ENCODE peak calls at places on chromosome 22, in eight cellular contexts. V is GM12878, Z is transverse colon, O is stomach, E is HCT116, X is K562, L is GM12891, F is sigmoid colon. W is an unnamed sample.

GRCh38 chr22:46671824-46672432 is 51.7 kb downstream of the GRAMD4 start:
- DNase-seq in V (no peak), L (peak), E (no peak), O (no peak), Z (no peak), X (no peak), F (no peak), W (no peak)

GRCh38 chr22:32991353-32992115 is 66.6 kb downstream of the SYN3 start:
- DNase-seq in Z (no peak), V (no peak), X (no peak), L (no peak), E (no peak), O (no peak), F (peak), W (no peak)

GRCh38 chr22:39311592-39312400 is 7.6 kb downstream of the RPL3 start:
- DNase-seq in Z (no peak), L (no peak), F (no peak), X (peak), V (no peak), O (no peak), E (no peak), W (no peak)

GRCh38 chr22:43185860-43186261 is 1.1 kb downstream of the TTLL12 start:
- DNase-seq in X (no peak), L (no peak), Z (peak), F (peak), E (peak), V (no peak), O (peak), W (no peak)

GRCh38 chr22:50183141-50183971 is 2.4 kb upstream of the TRABD start:
- DNase-seq in V (no peak), Z (no peak), F (no peak), L (no peak), E (no peak), O (no peak), X (no peak), W (no peak)

GRCh38 chr22:18048441-18048898 is 24.1 kb upstream of the MICAL3 start:
- DNase-seq in L (no peak), Z (no peak), F (peak), V (no peak), O (no peak), E (no peak), X (peak), W (no peak)

GRCh38 chr22:45072322-45072903 is 62.6 kb upstream of the PHF21B start:
- DNase-seq in F (no peak), V (no peak), O (no peak), L (no peak), E (peak), X (peak), Z (no peak), W (no peak)

GRCh38 chr22:40044870-40045834 is 50.4 kb downstream of the FAM83F start:
- DNase-seq in Z (peak), V (no peak), L (peak), X (peak), E (no peak), F (peak), O (peak), W (peak)

GRCh38 chr22:20988573-20989322 is 6.7 kb downstream of the LZTR1 start:
- DNase-seq in V (no peak), L (no peak), E (no peak), Z (no peak), O (no peak), F (no peak), X (no peak), W (no peak)

GRCh38 chr22:29917052-29917902 is 34.3 kb downstream of the MTMR3 start:
- DNase-seq in L (no peak), F (peak), O (no peak), Z (no peak), E (no peak), V (no peak), X (no peak), W (no peak)

GRCh38 chr22:37735054-37735453 is 38.2 kb downstream of the TRIOBP start:
- DNase-seq in V (no peak), F (peak), O (peak), X (peak), E (no peak), Z (no peak), L (no peak), W (no peak)

GRCh38 chr22:28442264-28442950 is 237.2 kb downstream of the TTC28 start:
- DNase-seq in Z (peak), F (peak), X (peak), L (peak), V (no peak), E (peak), O (peak), W (peak)

GRCh38 chr22:23218867-23219251 is 38.5 kb downstream of the BCR start:
- DNase-seq in O (peak), L (no peak), F (no peak), X (no peak), E (no peak), V (no peak), Z (peak), W (no peak)

GRCh38 chr22:46007003-46007847 is 30.3 kb upstream of the WNT7B start:
- DNase-seq in Z (peak), O (peak), F (peak), X (no peak), E (peak), V (no peak), L (no peak), W (no peak)

GRCh38 chr22:49951001-49951677 is 9.4 kb upstream of the PIM3 start:
- DNase-seq in Z (peak), E (no peak), V (no peak), X (no peak), F (no peak), O (peak), L (no peak), W (no peak)

GRCh38 chr22:41447435-41448188 is 1.0 kb upstream of the TOB2 start:
- DNase-seq in E (no peak), V (no peak), L (no peak), X (peak), F (peak), O (peak), Z (peak), W (no peak)

GRCh38 chr22:27859336-27859735 is 57.8 kb upstream of the MN1 start:
- DNase-seq in F (no peak), Z (no peak), E (no peak), V (no peak), X (no peak), L (no peak), O (no peak), W (no peak)

GRCh38 chr22:42214625-42215415 is 55.6 kb downstream of the TCF20 start:
- DNase-seq in X (no peak), V (no peak), Z (no peak), F (no peak), O (no peak), L (no peak), E (no peak), W (no peak)

GRCh38 chr22:46953968-46954755 is 191.7 kb downstream of the TBC1D22A start:
- DNase-seq in L (no peak), X (peak), O (no peak), Z (no peak), E (no peak), F (no peak), V (no peak), W (no peak)

GRCh38 chr22:39954584-39955055 is 5.6 kb upstream of the TMA7B start:
- DNase-seq in X (no peak), E (no peak), L (no peak), Z (no peak), O (no peak), V (no peak), F (no peak), W (no peak)

GRCh38 chr22:41009222-41009948 is 58.2 kb downstream of the RBX1 start:
- DNase-seq in X (no peak), Z (no peak), V (no peak), F (no peak), O (no peak), E (no peak), L (no peak), W (no peak)

GRCh38 chr22:37419370-37419915 is 7.8 kb downstream of the ELFN2 start:
- DNase-seq in V (no peak), E (no peak), O (no peak), L (no peak), F (no peak), Z (no peak), X (no peak), W (no peak)

GRCh38 chr22:22061085-22062077 is 78.8 kb upstream of the TOP3B start:
- DNase-seq in F (peak), L (no peak), Z (no peak), O (no peak), E (peak), X (peak), V (no peak), W (no peak)

GRCh38 chr22:47168900-47169800 is 406.7 kb downstream of the TBC1D22A start:
- DNase-seq in L (no peak), E (no peak), Z (peak), O (peak), F (peak), X (no peak), V (no peak), W (no peak)

GRCh38 chr22:42404266-42404665 is 27.9 kb downstream of the NFAM1 start:
- DNase-seq in V (no peak), L (no peak), Z (no peak), E (no peak), O (no peak), F (no peak), X (no peak), W (no peak)

GRCh38 chr22:19713228-19713627 is 1.1 kb upstream of the SEPTIN5 start:
- DNase-seq in Z (no peak), F (no peak), O (no peak), L (no peak), V (no peak), X (no peak), E (no peak), W (no peak)

GRCh38 chr22:30333707-30334087 is 7.0 kb upstream of the TBC1D10A start:
- DNase-seq in L (no peak), F (no peak), V (no peak), E (no peak), O (no peak), Z (no peak), X (no peak), W (no peak)

GRCh38 chr22:43000441-43001175 is 14.3 kb downstream of the PACSIN2 start:
- DNase-seq in E (no peak), O (no peak), Z (no peak), L (no peak), V (no peak), X (no peak), F (peak), W (no peak)

GRCh38 chr22:48740731-48741405 is 1086.8 kb downstream of the BRD1 start:
- DNase-seq in L (no peak), Z (no peak), X (no peak), F (no peak), V (no peak), E (no peak), O (peak), W (no peak)
- TF ChIP-seq POLR2AphosphoS5 in L (no peak), Z (no peak), X (no peak), F (no peak), V (no peak), E (no peak), O (no peak), W (no peak)

GRCh38 chr22:36417281-36417686 is 29.5 kb upstream of the MYH9 start:
- DNase-seq in E (no peak), O (peak), Z (peak), L (no peak), F (no peak), V (no peak), X (no peak), W (no peak)

GRCh38 chr22:36422287-36423014 is 34.7 kb upstream of the MYH9 start:
- DNase-seq in E (no peak), L (no peak), V (no peak), O (no peak), Z (no peak), X (no peak), F (no peak), W (no peak)

GRCh38 chr22:36415415-36416168 is 27.8 kb upstream of the MYH9 start:
- DNase-seq in F (no peak), V (no peak), O (no peak), X (no peak), L (no peak), Z (no peak), E (no peak), W (no peak)

GRCh38 chr22:36419912-36420882 is 32.4 kb upstream of the MYH9 start:
- DNase-seq in F (no peak), O (no peak), Z (peak), L (no peak), E (no peak), V (no peak), X (no peak), W (no peak)

GRCh38 chr22:36419177-36419911 is 31.6 kb upstream of the MYH9 start:
- DNase-seq in E (no peak), F (peak), Z (peak), O (no peak), V (no peak), L (no peak), X (peak), W (no peak)
- TF ChIP-seq POLR2A in E (no peak), F (no peak), Z (no peak), O (no peak), V (no peak), L (no peak), X (no peak), W (no peak)

DNA sequence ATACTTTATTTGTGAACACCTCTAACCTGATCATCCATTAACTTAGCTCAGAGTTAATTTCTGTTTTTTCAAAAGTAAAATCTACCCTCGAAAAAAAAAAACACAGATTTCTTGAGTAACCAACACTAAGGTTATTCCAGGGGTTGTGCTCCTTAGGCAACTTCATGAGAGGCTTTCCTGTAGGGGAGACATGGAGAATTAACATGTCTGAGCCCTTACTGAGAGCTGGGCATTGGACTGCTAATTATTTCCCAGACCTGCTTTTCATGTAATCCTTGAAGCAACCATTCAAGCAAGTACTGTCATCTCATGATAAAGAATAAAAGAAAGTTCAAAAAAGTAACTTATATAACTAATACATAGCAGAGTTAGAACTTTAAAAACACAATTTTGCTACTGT is 13.5 kb upstream of the UPB1 start:
- DNase-seq in X (no peak), O (no peak), V (no peak), F (no peak), L (no peak), Z (no peak), E (no peak), W (no peak)
- TF ChIP-seq POLR2AphosphoS5 in X (no peak), O (no peak), V (no peak), F (no peak), L (no peak), Z (no peak), E (no peak), W (no peak)

GRCh38 chr22:26700462-26700861 is 43.1 kb downstream of the MIAT start:
- DNase-seq in E (no peak), Z (no peak), F (no peak), V (no peak), L (no peak), O (no peak), X (no peak), W (no peak)
- TF ChIP-seq POLR2A in E (no peak), Z (no peak), F (no peak), V (no peak), L (no peak), O (no peak), X (no peak), W (no peak)

W was measured in GM12892.